ENCODE peak calls at places on chromosomes 4 and X, in seven cellular contexts. One of them, this sample, is unnamed.

GRCh38 chr4:21856754-21857153 is 91.8 kb downstream of the KCNIP4 start:
- DNase-seq in NCI-H2081: no peak
- DNase-seq in NCI-H1092 treated with DMSO at 0.1 percent for 48 hours: no peak
- DNase-seq in HCT116: no peak
- DNase-seq in AG09319: no peak
- DNase-seq in EL: no peak
- DNase-seq in activated T-helper 9 cell treated with anti-CD3 and anti-CD28 coated beads, Interleukin-2, amount 50 U/mL, for 16 hours: no peak
- DNase-seq in this sample: no peak

GRCh38 chr4:86592553-86593249 is 1.4 kb upstream of the PTPN13 start:
- DNase-seq in activated T-helper 9 cell treated with anti-CD3 and anti-CD28 coated beads, Interleukin-2, amount 50 U/mL, for 16 hours: no peak
- DNase-seq in NCI-H1092 treated with DMSO at 0.1 percent for 48 hours: no peak
- DNase-seq in AG09319: no peak
- DNase-seq in EL: peak; percentile 52
- DNase-seq in HCT116: no peak
- DNase-seq in NCI-H2081: no peak
- DNase-seq in this sample: no peak

GRCh38 chr4:54683616-54684346 is 26.0 kb downstream of the KIT start:
- DNase-seq in NCI-H2081: no peak
- DNase-seq in HCT116: peak; percentile 37
- DNase-seq in AG09319: no peak
- DNase-seq in NCI-H1092 treated with DMSO at 0.1 percent for 48 hours: no peak
- DNase-seq in EL: peak; percentile 14
- DNase-seq in activated T-helper 9 cell treated with anti-CD3 and anti-CD28 coated beads, Interleukin-2, amount 50 U/mL, for 16 hours: peak; percentile 9
- DNase-seq in this sample: no peak

GRCh38 chr4:168605411-168605810 is 108.6 kb downstream of the PALLD start:
- DNase-seq in NCI-H1092 treated with DMSO at 0.1 percent for 48 hours: no peak
- DNase-seq in NCI-H2081: no peak
- DNase-seq in EL: peak; percentile 77
- DNase-seq in HCT116: no peak
- DNase-seq in activated T-helper 9 cell treated with anti-CD3 and anti-CD28 coated beads, Interleukin-2, amount 50 U/mL, for 16 hours: no peak
- DNase-seq in AG09319: no peak
- DNase-seq in this sample: no peak

GRCh38 chrX:34893741-34894140 is 48.9 kb upstream of the FAM47B start:
- DNase-seq in NCI-H1092 treated with DMSO at 0.1 percent for 48 hours: no peak
- DNase-seq in NCI-H2081: no peak
- DNase-seq in HCT116: no peak
- DNase-seq in EL: no peak
- DNase-seq in activated T-helper 9 cell treated with anti-CD3 and anti-CD28 coated beads, Interleukin-2, amount 50 U/mL, for 16 hours: no peak
- DNase-seq in AG09319: no peak
- DNase-seq in this sample: no peak

GRCh38 chr4:2059034-2059725 is at the start of gene NAT8L:
- DNase-seq in AG09319: no peak
- DNase-seq in EL: peak; percentile 23
- DNase-seq in activated T-helper 9 cell treated with anti-CD3 and anti-CD28 coated beads, Interleukin-2, amount 50 U/mL, for 16 hours: no peak
- DNase-seq in NCI-H1092 treated with DMSO at 0.1 percent for 48 hours: peak; percentile 44
- DNase-seq in NCI-H2081: peak; percentile 86
- DNase-seq in HCT116: peak; percentile 21
- DNase-seq in this sample: peak; percentile 72

GRCh38 chr4:30756553-30756952 is 36.4 kb downstream of the PCDH7 start:
- DNase-seq in activated T-helper 9 cell treated with anti-CD3 and anti-CD28 coated beads, Interleukin-2, amount 50 U/mL, for 16 hours: no peak
- DNase-seq in AG09319: no peak
- DNase-seq in EL: no peak
- DNase-seq in HCT116: no peak
- DNase-seq in NCI-H2081: no peak
- DNase-seq in NCI-H1092 treated with DMSO at 0.1 percent for 48 hours: no peak
- DNase-seq in this sample: no peak

GRCh38 chr4:38663021-38663800 is 788 bp upstream of the KLF3 start:
- DNase-seq in NCI-H1092 treated with DMSO at 0.1 percent for 48 hours: peak; percentile 71
- DNase-seq in EL: no peak
- DNase-seq in NCI-H2081: peak; percentile 93
- DNase-seq in AG09319: no peak
- DNase-seq in HCT116: no peak
- DNase-seq in activated T-helper 9 cell treated with anti-CD3 and anti-CD28 coated beads, Interleukin-2, amount 50 U/mL, for 16 hours: no peak
- DNase-seq in this sample: peak; percentile 79

GRCh38 chr4:19051751-19052296 is 1030.3 kb upstream of the LCORL start:
- DNase-seq in NCI-H1092 treated with DMSO at 0.1 percent for 48 hours: peak; percentile 96
- DNase-seq in activated T-helper 9 cell treated with anti-CD3 and anti-CD28 coated beads, Interleukin-2, amount 50 U/mL, for 16 hours: no peak
- DNase-seq in NCI-H2081: peak; percentile 55
- DNase-seq in HCT116: no peak
- DNase-seq in EL: peak; percentile 68
- DNase-seq in AG09319: no peak
- DNase-seq in this sample: no peak

GRCh38 chrX:117985241-117985640 is 131.4 kb downstream of the KLHL13 start:
- DNase-seq in NCI-H1092 treated with DMSO at 0.1 percent for 48 hours: no peak
- DNase-seq in NCI-H2081: peak; percentile 65
- DNase-seq in HCT116: no peak
- DNase-seq in AG09319: no peak
- DNase-seq in activated T-helper 9 cell treated with anti-CD3 and anti-CD28 coated beads, Interleukin-2, amount 50 U/mL, for 16 hours: no peak
- DNase-seq in EL: no peak
- DNase-seq in this sample: peak; percentile 54

GRCh38 chrX:135295944-135296305 is 13.4 kb upstream of the ETDC start:
- DNase-seq in EL: no peak
- DNase-seq in HCT116: no peak
- DNase-seq in activated T-helper 9 cell treated with anti-CD3 and anti-CD28 coated beads, Interleukin-2, amount 50 U/mL, for 16 hours: no peak
- DNase-seq in NCI-H2081: no peak
- DNase-seq in AG09319: no peak
- DNase-seq in NCI-H1092 treated with DMSO at 0.1 percent for 48 hours: no peak
- DNase-seq in this sample: no peak

GRCh38 chr4:104906274-104906673 is 240.4 kb upstream of the TET2 start:
- DNase-seq in NCI-H1092 treated with DMSO at 0.1 percent for 48 hours: peak; percentile 88
- DNase-seq in activated T-helper 9 cell treated with anti-CD3 and anti-CD28 coated beads, Interleukin-2, amount 50 U/mL, for 16 hours: no peak
- DNase-seq in AG09319: no peak
- DNase-seq in EL: no peak
- DNase-seq in HCT116: no peak
- DNase-seq in NCI-H2081: peak; percentile 3
- DNase-seq in this sample: no peak

GRCh38 chr4:82138376-82138775 is 235.4 kb downstream of the HNRNPD start:
- DNase-seq in NCI-H1092 treated with DMSO at 0.1 percent for 48 hours: no peak
- DNase-seq in HCT116: no peak
- DNase-seq in NCI-H2081: no peak
- DNase-seq in activated T-helper 9 cell treated with anti-CD3 and anti-CD28 coated beads, Interleukin-2, amount 50 U/mL, for 16 hours: no peak
- DNase-seq in EL: peak; percentile 28
- DNase-seq in AG09319: no peak
- DNase-seq in this sample: no peak

GRCh38 chr4:147736458-147736857 is 4.6 kb downstream of the ARHGAP10 start:
- DNase-seq in EL: peak; percentile 86
- DNase-seq in HCT116: no peak
- DNase-seq in NCI-H1092 treated with DMSO at 0.1 percent for 48 hours: no peak
- DNase-seq in AG09319: no peak
- DNase-seq in activated T-helper 9 cell treated with anti-CD3 and anti-CD28 coated beads, Interleukin-2, amount 50 U/mL, for 16 hours: no peak
- DNase-seq in NCI-H2081: no peak
- DNase-seq in this sample: no peak

GRCh38 chr4:20416800-20417199 is 165.1 kb downstream of the SLIT2 start:
- DNase-seq in HCT116: no peak
- DNase-seq in EL: no peak
- DNase-seq in activated T-helper 9 cell treated with anti-CD3 and anti-CD28 coated beads, Interleukin-2, amount 50 U/mL, for 16 hours: no peak
- DNase-seq in NCI-H2081: no peak
- DNase-seq in NCI-H1092 treated with DMSO at 0.1 percent for 48 hours: no peak
- DNase-seq in AG09319: peak; percentile 71
- DNase-seq in this sample: no peak

GRCh38 chr4:155434904-155435303 is 58.1 kb upstream of the MAP9 start:
- DNase-seq in NCI-H2081: no peak
- DNase-seq in activated T-helper 9 cell treated with anti-CD3 and anti-CD28 coated beads, Interleukin-2, amount 50 U/mL, for 16 hours: no peak
- DNase-seq in NCI-H1092 treated with DMSO at 0.1 percent for 48 hours: no peak
- DNase-seq in AG09319: no peak
- DNase-seq in HCT116: no peak
- DNase-seq in EL: no peak
- DNase-seq in this sample: no peak